ENCODE peak calls at places on chromosomes 12 and 14, in seven cellular contexts. N, H, G, D, W, I and U are unnamed samples.
A peak's percentile ranks its signal among the peaks of the same experiment; 100 is the strongest.

GRCh38 chr12:77214136-77214535 is 148.8 kb upstream of the E2F7 start:
- DNase-seq in N (no peak), H (no peak), G (no peak), D (no peak), W (no peak), I (peak; percentile 70), U (no peak)

GRCh38 chr14:73567365-73567764 is 1.6 kb upstream of the ACOT2 start:
- DNase-seq in N (no peak), H (no peak), G (no peak), D (no peak), W (no peak), I (no peak), U (no peak)

GRCh38 chr12:40745386-40745785 is 53.1 kb downstream of the CNTN1 start:
- DNase-seq in N (no peak), H (no peak), G (no peak), D (no peak), W (no peak), I (no peak), U (no peak)

GRCh38 chr12:46944104-46944503 is 118.3 kb upstream of the SLC38A4 start:
- DNase-seq in N (no peak), H (no peak), G (peak; percentile 55), D (no peak), W (no peak), I (peak; percentile 82), U (no peak)

GRCh38 chr12:80912906-80913769 is 24.6 kb downstream of the LIN7A start:
- DNase-seq in N (no peak), H (no peak), G (no peak), D (no peak), W (no peak), I (no peak), U (no peak)

GRCh38 chr14:89444044-89444443 is 27.0 kb upstream of the FOXN3 start:
- DNase-seq in N (no peak), H (no peak), G (no peak), D (no peak), W (no peak), I (no peak), U (no peak)

GRCh38 chr14:25150934-25151790 is 101.2 kb upstream of the STXBP6 start:
- DNase-seq in N (no peak), H (no peak), G (no peak), D (no peak), W (no peak), I (peak; percentile 71), U (no peak)

GRCh38 chr14:100677152-100677924 is 49.4 kb upstream of the DLK1 start:
- DNase-seq in N (peak; percentile 87), H (no peak), G (peak; percentile 84), D (no peak), W (no peak), I (no peak), U (no peak)

GRCh38 chr12:45388545-45388944 is 172.7 kb downstream of the ANO6 start:
- DNase-seq in N (no peak), H (peak; percentile 62), G (no peak), D (no peak), W (no peak), I (peak; percentile 58), U (no peak)

GRCh38 chr14:22945642-22946041 is 11.2 kb downstream of the HAUS4 start:
- DNase-seq in N (no peak), H (no peak), G (no peak), D (no peak), W (no peak), I (no peak), U (no peak)

GRCh38 chr12:64810831-64811230 is 13.6 kb upstream of the TBC1D30 start:
- DNase-seq in N (no peak), H (no peak), G (no peak), D (no peak), W (no peak), I (no peak), U (no peak)

GRCh38 chr12:111056618-111057521 is 136.5 kb upstream of the MYL2 start:
- DNase-seq in N (no peak), H (peak; percentile 5), G (no peak), D (peak; percentile 41), W (no peak), I (no peak), U (no peak)

GRCh38 chr12:116673713-116674112 is 64.2 kb downstream of the SPRING1 start:
- DNase-seq in N (no peak), H (no peak), G (no peak), D (no peak), W (no peak), I (no peak), U (no peak)

GRCh38 chr12:116535241-116535640 is 23.9 kb upstream of the MAP1LC3B2 start:
- DNase-seq in N (peak; percentile 66), H (no peak), G (no peak), D (no peak), W (no peak), I (no peak), U (no peak)

GRCh38 chr12:47773858-47774580 is 981 bp downstream of the SLC48A1 start:
- DNase-seq in N (no peak), H (no peak), G (no peak), D (no peak), W (no peak), I (no peak), U (no peak)

GRCh38 chr12:107319536-107320030 is 226.2 kb upstream of the CRY1 start:
- DNase-seq in N (no peak), H (no peak), G (no peak), D (no peak), W (no peak), I (no peak), U (no peak)

GRCh38 chr12:113114447-113115178 is 20.9 kb downstream of the RASAL1 start:
- DNase-seq in N (no peak), H (no peak), G (no peak), D (no peak), W (no peak), I (no peak), U (no peak)

GRCh38 chr12:27779837-27780611 is at the start of the genes KLHL42 and MANSC4:
- DNase-seq in N (peak; percentile 86), H (peak; percentile 33), G (peak; percentile 80), D (peak; percentile 64), W (peak; percentile 84), I (peak; percentile 73), U (peak; percentile 62)
- TF ChIP-seq POLR2A in N (peak; percentile 26), H (no peak), G (peak; percentile 45), D (peak; percentile 78), W (no peak), I (no peak), U (no peak)

GRCh38 chr14:94342334-94342934 is 19.3 kb upstream of the SERPINA6 start:
- DNase-seq in N (peak; percentile 56), H (peak; percentile 92), G (peak; percentile 95), D (no peak), W (peak; percentile 90), I (peak; percentile 99), U (peak; percentile 88)
- TF ChIP-seq POLR2A in N (no peak), H (no peak), G (no peak), D (no peak), W (no peak), I (no peak), U (no peak)

DNA sequence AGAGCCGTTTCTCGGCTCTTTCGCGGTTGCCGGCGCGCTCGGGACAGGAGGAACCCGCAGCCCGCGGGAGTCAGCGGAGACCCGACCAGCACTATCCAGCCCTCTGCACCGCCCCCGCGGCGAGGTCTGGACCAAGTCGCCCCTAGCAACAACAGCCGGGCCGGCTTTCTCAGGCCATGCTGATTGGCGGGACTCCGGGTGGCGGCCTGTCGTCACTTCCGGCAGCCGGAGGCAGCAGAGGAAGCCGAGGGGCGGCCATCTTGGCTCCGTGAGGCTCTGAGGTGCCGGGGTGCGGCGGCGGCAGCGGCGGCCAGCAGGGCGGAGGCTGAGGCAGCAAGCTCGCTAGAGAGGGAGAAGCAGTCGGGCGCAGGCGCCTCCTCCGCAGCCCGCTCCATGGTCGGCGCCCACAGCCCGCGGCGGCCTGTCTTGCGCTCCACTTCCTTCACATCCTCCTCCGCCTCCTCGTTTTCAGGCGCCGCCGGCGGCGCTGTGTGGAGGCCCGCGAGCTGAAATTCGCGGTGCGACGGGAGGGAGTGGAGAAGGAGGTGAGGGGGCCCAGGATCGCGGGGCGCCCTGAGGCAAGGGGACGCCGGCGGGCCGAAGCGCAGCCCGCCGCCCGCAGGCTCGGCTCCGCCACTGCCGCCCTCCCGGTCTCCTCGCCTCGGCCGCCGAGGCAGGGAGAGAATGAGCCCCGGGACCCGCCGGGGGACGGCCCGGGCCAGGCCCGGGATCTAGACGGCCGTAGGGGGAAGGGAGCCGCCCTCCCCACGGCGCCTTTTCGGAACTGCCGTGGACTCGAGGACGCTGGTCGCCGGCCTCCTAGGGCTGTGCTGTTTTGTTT is at the start of gene MARK3:
- DNase-seq in N (peak; percentile 99), H (peak; percentile 93), G (peak; percentile 99), D (peak; percentile 97), W (peak; percentile 99), I (peak; percentile 95), U (peak; percentile 96)
- TF ChIP-seq POLR2A in N (peak; percentile 92), H (peak; percentile 71), G (peak; percentile 83), D (peak; percentile 92), W (no peak), I (peak; percentile 79), U (peak; percentile 68)

GRCh38 chr12:89369166-89369565 is 16.9 kb upstream of the DUSP6 start:
- DNase-seq in N (no peak), H (no peak), G (no peak), D (no peak), W (no peak), I (no peak), U (no peak)

GRCh38 chr12:89368386-89368785 is 16.1 kb upstream of the DUSP6 start:
- DNase-seq in N (no peak), H (no peak), G (no peak), D (no peak), W (no peak), I (no peak), U (no peak)

GRCh38 chr12:89370411-89370810 is 18.1 kb upstream of the DUSP6 start:
- DNase-seq in N (no peak), H (no peak), G (no peak), D (no peak), W (no peak), I (no peak), U (no peak)

GRCh38 chr12:89372584-89373370 is 20.5 kb upstream of the DUSP6 start:
- DNase-seq in N (no peak), H (no peak), G (no peak), D (no peak), W (no peak), I (no peak), U (no peak)

GRCh38 chr12:89370850-89371249 is 18.5 kb upstream of the DUSP6 start:
- DNase-seq in N (no peak), H (no peak), G (no peak), D (no peak), W (no peak), I (peak; percentile 82), U (no peak)
- TF ChIP-seq POLR2A in N (no peak), H (no peak), G (no peak), D (no peak), W (no peak), I (no peak), U (no peak)